ENCODE peak calls at places on chromosomes 3 and 15, in nine cellular contexts. Q, M, U, L, P, I, R, T and K are unnamed samples.

GRCh38 chr15:81160312-81161214 is 26.5 kb downstream of the CFAP161 start:
- DNase-seq in Q (no peak), M (no peak), U (no peak), L (peak; percentile 71), P (peak; percentile 65), I (no peak), R (no peak), T (peak; percentile 67), K (peak; percentile 76)

GRCh38 chr3:53269888-53270880 is 14.4 kb upstream of the TKT start:
- DNase-seq in Q (peak; percentile 100), M (peak; percentile 59), U (peak; percentile 90), L (peak; percentile 94), P (peak; percentile 61), I (peak; percentile 91), R (no peak), T (peak; percentile 91), K (peak; percentile 97)

GRCh38 chr3:107643038-107643883 is 120.5 kb downstream of the BBX start:
- DNase-seq in Q (peak; percentile 16), M (no peak), U (no peak), L (no peak), P (no peak), I (no peak), R (no peak), T (no peak), K (no peak)

GRCh38 chr15:38266247-38266996 is 13.8 kb downstream of the SPRED1 start:
- DNase-seq in Q (no peak), M (no peak), U (no peak), L (no peak), P (no peak), I (no peak), R (no peak), T (peak; percentile 20), K (no peak)

GRCh38 chr3:43932921-43933320 is 242.2 kb downstream of the ABHD5 start:
- DNase-seq in Q (no peak), M (no peak), U (no peak), L (no peak), P (no peak), I (no peak), R (no peak), T (no peak), K (peak; percentile 8)

GRCh38 chr15:59299919-59300617 is 72.6 kb downstream of the MYO1E start:
- DNase-seq in Q (peak; percentile 97), M (peak; percentile 78), U (peak; percentile 81), L (peak; percentile 93), P (peak; percentile 69), I (peak; percentile 66), R (peak; percentile 79), T (peak; percentile 96), K (peak; percentile 95)

GRCh38 chr15:49827311-49827710 is 206.5 kb downstream of the DTWD1 start:
- DNase-seq in Q (no peak), M (no peak), U (no peak), L (no peak), P (peak; percentile 56), I (no peak), R (no peak), T (no peak), K (no peak)

GRCh38 chr15:59838900-59839299 is 149.8 kb upstream of the BNIP2 start:
- DNase-seq in Q (no peak), M (no peak), U (no peak), L (no peak), P (no peak), I (no peak), R (no peak), T (no peak), K (no peak)

GRCh38 chr3:194129581-194130133 is 6.3 kb upstream of the HES1 start:
- DNase-seq in Q (no peak), M (peak; percentile 63), U (no peak), L (no peak), P (peak; percentile 37), I (no peak), R (no peak), T (peak; percentile 25), K (no peak)

GRCh38 chr3:119636194-119636593 is 24.2 kb downstream of the POPDC2 start:
- DNase-seq in Q (no peak), M (no peak), U (no peak), L (no peak), P (no peak), I (no peak), R (no peak), T (no peak), K (no peak)

GRCh38 chr15:28896944-28897343 is 11.2 kb downstream of the APBA2 start:
- DNase-seq in Q (peak; percentile 59), M (no peak), U (no peak), L (peak; percentile 82), P (no peak), I (no peak), R (no peak), T (peak; percentile 94), K (peak; percentile 76)

GRCh38 chr3:15269091-15269989 is 63.0 kb downstream of the SH3BP5 start:
- DNase-seq in Q (peak; percentile 94), M (peak; percentile 72), U (peak; percentile 77), L (peak; percentile 77), P (peak; percentile 95), I (peak; percentile 71), R (peak; percentile 88), T (peak; percentile 97), K (peak; percentile 88)

GRCh38 chr3:56890448-56891083 is 88.8 kb upstream of the ARHGEF3 start:
- DNase-seq in Q (no peak), M (no peak), U (no peak), L (no peak), P (no peak), I (no peak), R (peak; percentile 23), T (no peak), K (peak; percentile 3)

GRCh38 chr3:16252243-16252978 is 12.3 kb downstream of the DPH3 start:
- DNase-seq in Q (no peak), M (no peak), U (no peak), L (no peak), P (no peak), I (no peak), R (no peak), T (no peak), K (no peak)

GRCh38 chr3:53763353-53763752 is 82.9 kb downstream of the CHDH start:
- DNase-seq in Q (no peak), M (no peak), U (no peak), L (no peak), P (no peak), I (no peak), R (no peak), T (no peak), K (no peak)

GRCh38 chr15:94314639-94315038 is 83.3 kb downstream of the MCTP2 start:
- DNase-seq in Q (no peak), M (no peak), U (no peak), L (no peak), P (no peak), I (no peak), R (no peak), T (no peak), K (no peak)
- TF ChIP-seq CTCF in Q (no peak), M (no peak), U (no peak), L (no peak), P (no peak), I (no peak), R (no peak), T (no peak), K (no peak)

GRCh38 chr3:13648060-13648743 is 99.3 kb downstream of the FBLN2 start:
- DNase-seq in Q (peak; percentile 82), M (peak; percentile 84), U (no peak), L (no peak), P (peak; percentile 85), I (peak; percentile 81), R (peak; percentile 71), T (peak; percentile 75), K (peak; percentile 46)

GRCh38 chr3:13651057-13651400 is 102.1 kb downstream of the FBLN2 start:
- DNase-seq in Q (no peak), M (no peak), U (no peak), L (no peak), P (no peak), I (no peak), R (no peak), T (no peak), K (no peak)

GRCh38 chr3:13651775-13652428 is 103.0 kb downstream of the FBLN2 start:
- DNase-seq in Q (no peak), M (no peak), U (no peak), L (no peak), P (no peak), I (no peak), R (no peak), T (no peak), K (no peak)

GRCh38 chr3:13648744-13649096 is 99.8 kb downstream of the FBLN2 start:
- DNase-seq in Q (no peak), M (no peak), U (no peak), L (no peak), P (no peak), I (no peak), R (no peak), T (no peak), K (no peak)

GRCh38 chr3:13650210-13651056 is 101.5 kb downstream of the FBLN2 start:
- DNase-seq in Q (peak; percentile 82), M (peak; percentile 85), U (no peak), L (no peak), P (peak; percentile 76), I (peak; percentile 80), R (peak; percentile 90), T (peak; percentile 60), K (peak; percentile 8)
- H3K4me3 ChIP-seq in Q (no peak overlapping the region), M (no peak overlapping the region), U (no peak overlapping the region), L (no peak overlapping the region), P (no peak overlapping the region), I (peak overlapping the region; percentile 18), R (no peak overlapping the region), T (no peak overlapping the region), K (no peak overlapping the region)

GRCh38 chr15:64906402-64906801 is 5.3 kb upstream of the ANKDD1A start:
- DNase-seq in Q (no peak), M (no peak), U (no peak), L (no peak), P (no peak), I (no peak), R (no peak), T (no peak), K (no peak)

GRCh38 chr15:64904189-64904588 is 7.5 kb upstream of the ANKDD1A start:
- DNase-seq in Q (no peak), M (no peak), U (no peak), L (no peak), P (no peak), I (no peak), R (no peak), T (no peak), K (no peak)

GRCh38 chr15:64903331-64903950 is 8.3 kb upstream of the ANKDD1A start:
- DNase-seq in Q (no peak), M (no peak), U (no peak), L (no peak), P (no peak), I (no peak), R (no peak), T (no peak), K (no peak)

GRCh38 chr15:64905941-64906340 is 5.8 kb upstream of the ANKDD1A start:
- DNase-seq in Q (no peak), M (no peak), U (no peak), L (no peak), P (no peak), I (no peak), R (no peak), T (no peak), K (no peak)

GRCh38 chr15:64905119-64905831 is 6.4 kb upstream of the ANKDD1A start:
- DNase-seq in Q (peak; percentile 70), M (peak; percentile 81), U (no peak), L (no peak), P (peak; percentile 80), I (peak; percentile 73), R (peak; percentile 78), T (peak; percentile 54), K (no peak)
- TF ChIP-seq CTCF in Q (peak; percentile 42), M (peak; percentile 67), U (peak; percentile 88), L (peak; percentile 87), P (peak; percentile 81), I (peak; percentile 93), R (peak; percentile 87), T (peak; percentile 93), K (peak; percentile 93)

GRCh38 chr3:98188553-98188952 is 22.1 kb downstream of the OR5H15 start:
- DNase-seq in Q (peak; percentile 7), M (no peak), U (no peak), L (no peak), P (no peak), I (no peak), R (no peak), T (no peak), K (no peak)
- H3K4me3 ChIP-seq in Q (no peak overlapping the region), M (no peak overlapping the region), U (no peak overlapping the region), L (no peak overlapping the region), P (no peak overlapping the region), I (no peak overlapping the region), R (no peak overlapping the region), T (no peak overlapping the region), K (no peak overlapping the region)